ENCODE peak calls at places on chromosomes 4 and X, in eight cellular contexts. O, E, Y, K, L, A, D and S are unnamed samples.

GRCh38 chr4:47235721-47236120 is 204.4 kb downstream of the GABRB1 start:
- DNase-seq in O (no peak), E (no peak), Y (no peak), K (no peak), L (no peak), A (no peak), D (no peak), S (no peak)

GRCh38 chr4:148090503-148091476 is 351.4 kb downstream of the NR3C2 start:
- DNase-seq in O (no peak), E (no peak), Y (no peak), K (peak), L (no peak), A (no peak), D (no peak), S (no peak)

GRCh38 chr4:70718811-70719604 is 2.8 kb upstream of the RUFY3 start:
- DNase-seq in O (no peak), E (no peak), Y (no peak), K (no peak), L (no peak), A (no peak), D (peak), S (no peak)

GRCh38 chr4:74158561-74159396 is 861 bp downstream of the MTHFD2L start:
- DNase-seq in O (no peak), E (no peak), Y (no peak), K (no peak), L (no peak), A (no peak), D (peak), S (no peak)

GRCh38 chrX:13983734-13984133 is 46.0 kb downstream of the GEMIN8 start:
- DNase-seq in O (no peak), E (no peak), Y (no peak), K (no peak), L (no peak), A (peak), D (no peak), S (no peak)

GRCh38 chr4:175422331-175422730 is 389.7 kb downstream of the GPM6A start:
- DNase-seq in O (no peak), E (no peak), Y (no peak), K (no peak), L (no peak), A (no peak), D (no peak), S (no peak)

GRCh38 chrX:13293700-13294099 is 26.2 kb downstream of the ATXN3L start:
- DNase-seq in O (no peak), E (no peak), Y (no peak), K (no peak), L (no peak), A (no peak), D (peak), S (no peak)

GRCh38 chrX:16869393-16870094 is 618 bp downstream of the RBBP7 start:
- DNase-seq in O (peak), E (peak), Y (peak), K (no peak), L (peak), A (no peak), D (no peak), S (peak)

GRCh38 chrX:22164770-22165388 is 107.8 kb upstream of the CBLL2 start:
- DNase-seq in O (no peak), E (no peak), Y (no peak), K (no peak), L (no peak), A (no peak), D (peak), S (no peak)

GRCh38 chrX:68820476-68821110 is 8.2 kb upstream of the EFNB1 start:
- DNase-seq in O (no peak), E (no peak), Y (no peak), K (no peak), L (no peak), A (no peak), D (no peak), S (no peak)

GRCh38 chrX:123489011-123489410 is 243.8 kb downstream of the THOC2 start:
- DNase-seq in O (no peak), E (no peak), Y (no peak), K (no peak), L (no peak), A (no peak), D (no peak), S (no peak)

GRCh38 chr4:40840985-40841571 is 91.3 kb downstream of the NSUN7 start:
- DNase-seq in O (peak), E (peak), Y (peak), K (peak), L (peak), A (peak), D (peak), S (peak)

GRCh38 chr4:88215351-88215750 is 56.9 kb upstream of the ABCG2 start:
- DNase-seq in O (no peak), E (no peak), Y (no peak), K (no peak), L (no peak), A (no peak), D (no peak), S (no peak)

GRCh38 chr4:88208146-88208545 is 49.7 kb upstream of the ABCG2 start:
- DNase-seq in O (no peak), E (no peak), Y (no peak), K (no peak), L (no peak), A (no peak), D (no peak), S (no peak)

GRCh38 chr4:88211473-88212252 is 53.2 kb upstream of the ABCG2 start:
- DNase-seq in O (peak), E (no peak), Y (peak), K (no peak), L (no peak), A (peak), D (peak), S (peak)

GRCh38 chr4:88216395-88216794 is 58.0 kb upstream of the ABCG2 start:
- DNase-seq in O (peak), E (no peak), Y (no peak), K (no peak), L (no peak), A (no peak), D (no peak), S (no peak)

DNA sequence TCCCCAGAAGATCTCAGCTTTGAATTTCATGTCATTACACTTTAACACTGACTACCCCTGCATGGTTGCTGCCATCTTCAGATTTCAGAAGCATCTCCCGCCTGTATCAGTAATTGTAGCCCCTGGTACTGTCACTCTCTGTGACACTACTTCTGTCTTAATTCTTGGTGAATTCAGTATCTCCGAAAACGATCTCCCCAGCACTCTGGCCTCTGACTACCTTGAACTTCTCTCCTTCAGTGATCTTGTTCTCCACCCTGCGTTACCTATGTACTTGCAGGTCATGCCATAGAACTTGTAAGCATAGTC is 53.8 kb upstream of the ABCG2 start:
- DNase-seq in O (no peak), E (no peak), Y (no peak), K (no peak), L (no peak), A (no peak), D (no peak), S (no peak)
- TF ChIP-seq CTCF in O (no peak), E (no peak), Y (no peak), K (no peak), L (no peak), A (no peak), D (no peak), S (no peak)

DNA sequence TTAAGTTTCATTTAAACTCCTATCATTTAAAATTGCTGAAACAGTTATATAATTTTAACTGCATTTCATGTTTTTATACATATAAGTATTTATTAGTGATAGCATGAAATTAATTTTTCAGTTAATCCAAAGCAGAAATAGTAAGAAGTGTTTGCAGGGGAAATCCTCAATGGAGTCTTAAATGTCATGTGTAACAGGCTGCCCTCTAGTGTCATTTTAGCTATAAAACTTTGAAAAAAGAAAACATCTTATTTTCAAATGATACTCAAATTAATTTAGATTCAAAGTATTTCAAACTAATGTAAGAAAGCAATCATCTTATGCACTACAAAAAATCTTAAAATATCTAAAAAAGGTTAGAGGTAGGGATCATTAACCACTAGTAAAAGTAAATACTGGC is 27.1 kb downstream of the TAPT1 start:
- DNase-seq in O (no peak), E (no peak), Y (no peak), K (no peak), L (no peak), A (no peak), D (peak), S (no peak)
- TF ChIP-seq CTCF in O (peak), E (peak), Y (no peak), K (no peak), L (no peak), A (peak), D (no peak), S (peak)

DNA sequence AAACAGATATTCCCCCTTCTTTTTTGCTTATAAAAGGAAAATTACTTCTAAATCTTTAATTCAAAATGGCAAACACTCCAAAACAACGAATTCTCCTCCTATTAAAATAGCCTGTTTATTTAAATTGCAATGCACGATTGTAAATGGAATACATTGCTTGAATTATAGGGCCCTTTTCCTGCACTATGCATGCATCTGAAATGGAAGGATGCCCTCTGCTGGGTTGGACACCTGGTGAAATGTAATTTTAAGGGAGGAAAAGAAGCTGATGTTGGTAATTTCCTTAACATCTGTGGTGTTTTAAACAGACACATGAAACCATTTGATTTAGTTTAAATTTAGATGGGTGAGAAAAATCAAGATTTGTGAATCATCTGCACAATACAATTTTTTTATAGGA is 72.8 kb downstream of the GRXCR1 start:
- DNase-seq in O (no peak), E (no peak), Y (no peak), K (no peak), L (no peak), A (no peak), D (peak), S (no peak)
- TF ChIP-seq CTCF in O (peak), E (no peak), Y (no peak), K (no peak), L (no peak), A (no peak), D (no peak), S (no peak)

GRCh38 chrX:136319600-136319999 is 18.8 kb downstream of the ADGRG4 start:
- DNase-seq in O (no peak), E (no peak), Y (no peak), K (no peak), L (no peak), A (no peak), D (no peak), S (no peak)
- TF ChIP-seq CTCF in O (no peak), E (no peak), Y (no peak), K (no peak), L (no peak), A (no peak), D (no peak), S (no peak)